ENCODE peak calls at places on chromosomes 3 and 15, in six cellular contexts. K, V, O, M, G and E are unnamed samples.
A peak's percentile ranks its signal among the peaks of the same experiment; 100 is the strongest.

GRCh38 chr3:197154-197855 is 742 bp downstream of the CHL1 start:
- DNase-seq in K (no peak), V (no peak), O (peak; percentile 19), M (no peak), G (peak; percentile 48), E (no peak)

GRCh38 chr15:86115138-86115801 is 35.6 kb downstream of the AGBL1 start:
- DNase-seq in K (no peak), V (no peak), O (no peak), M (no peak), G (no peak), E (no peak)

GRCh38 chr3:144259267-144259666 is 287.6 kb downstream of the DIPK2A start:
- DNase-seq in K (no peak), V (no peak), O (no peak), M (no peak), G (peak; percentile 49), E (no peak)

GRCh38 chr15:31455499-31455898 is 128.9 kb downstream of the KLF13 start:
- DNase-seq in K (no peak), V (no peak), O (no peak), M (no peak), G (peak; percentile 40), E (no peak)

GRCh38 chr15:76963596-76963995 is 31.3 kb upstream of the PSTPIP1 start:
- DNase-seq in K (no peak), V (no peak), O (no peak), M (no peak), G (no peak), E (no peak)

GRCh38 chr3:150083653-150084037 is 113.0 kb upstream of the PFN2 start:
- DNase-seq in K (no peak), V (no peak), O (no peak), M (no peak), G (peak; percentile 53), E (no peak)

GRCh38 chr3:130457681-130458080 is 59.3 kb upstream of the COL6A6 start:
- DNase-seq in K (no peak), V (no peak), O (no peak), M (no peak), G (no peak), E (no peak)

GRCh38 chr3:74033366-74033765 is 408.6 kb upstream of the PDZRN3 start:
- DNase-seq in K (no peak), V (no peak), O (no peak), M (no peak), G (peak; percentile 4), E (no peak)

GRCh38 chr15:40843885-40844542 is at the start of gene SPINT1:
- DNase-seq in K (peak; percentile 84), V (no peak), O (peak; percentile 82), M (peak; percentile 86), G (peak; percentile 82), E (no peak)

GRCh38 chr15:70974004-70974832 is 81.6 kb downstream of the LRRC49 start:
- DNase-seq in K (no peak), V (no peak), O (no peak), M (no peak), G (peak; percentile 2), E (peak; percentile 8)

GRCh38 chr3:127448161-127448561 is 142.4 kb downstream of the TPRA1 start:
- DNase-seq in K (no peak), V (no peak), O (no peak), M (no peak), G (peak; percentile 57), E (no peak)

GRCh38 chr15:100844778-100845177 is 34.9 kb upstream of the ALDH1A3 start:
- DNase-seq in K (no peak), V (no peak), O (no peak), M (no peak), G (no peak), E (no peak)